ENCODE peak calls at places on chromosomes 16 and 17, in four cellular contexts. P is IMR-90, Q is mucosa of descending colon, E is Caco-2. S is an unnamed sample. For H3K9me3, the result is how much of the 10 kb centered on the place peaks cover.

GRCh38 chr16:81445926-81446317 is 1.3 kb downstream of the CMIP start:
- DNase-seq in P (no peak), Q (peak), E (no peak), S (no peak)

GRCh38 chr17:38885728-38886642 is 16.1 kb downstream of the LASP1 start:
- DNase-seq in P (peak), Q (no peak), E (no peak), S (no peak)

GRCh38 chr17:17738901-17739300 is 57.6 kb downstream of the RAI1 start:
- DNase-seq in P (no peak), Q (peak), E (no peak), S (no peak)

GRCh38 chr17:81479175-81479574 is 33.4 kb downstream of the ACTG1 start:
- DNase-seq in P (no peak), Q (no peak), E (no peak), S (no peak)

GRCh38 chr17:44757045-44757917 is 1.5 kb upstream of the ADAM11 start:
- DNase-seq in P (no peak), Q (no peak), E (no peak), S (no peak)

GRCh38 chr17:56451629-56452028 is 141.9 kb upstream of the NOG start:
- DNase-seq in P (peak), Q (no peak), E (no peak), S (no peak)

GRCh38 chr17:19317359-19318095 is 45.0 kb downstream of the B9D1 start:
- DNase-seq in P (peak), Q (peak), E (no peak), S (no peak)

GRCh38 chr16:861446-861845 is 60.9 kb upstream of the GNG13 start:
- DNase-seq in P (no peak), Q (no peak), E (no peak), S (no peak)

GRCh38 chr17:48738803-48739526 is 10.4 kb upstream of the HOXB13 start:
- DNase-seq in P (no peak), Q (no peak), E (no peak), S (no peak)

GRCh38 chr16:46482895-46483294 is 138.3 kb downstream of the SHCBP1 start:
- DNase-seq in P (no peak), Q (no peak), E (no peak), S (no peak)

GRCh38 chr17:66540131-66540781 is 237.8 kb downstream of the PRKCA start:
- DNase-seq in P (peak), Q (peak), E (no peak), S (no peak)

GRCh38 chr16:588889-589657 is 793 bp upstream of the RAB40C start:
- DNase-seq in P (peak), Q (peak), E (peak), S (peak)

GRCh38 chr17:43803758-43804157 is 23.5 kb downstream of the CFAP97D1 start:
- DNase-seq in P (peak), Q (no peak), E (no peak), S (no peak)

GRCh38 chr17:16322636-16323035 is 30.6 kb downstream of the CENPV start:
- DNase-seq in P (peak), Q (no peak), E (no peak), S (no peak)

GRCh38 chr16:27449434-27450188 is 47.6 kb downstream of the IL21R start:
- DNase-seq in P (no peak), Q (peak), E (no peak), S (peak)

GRCh38 chr16:24309222-24309905 is 53.2 kb downstream of the CACNG3 start:
- DNase-seq in P (peak), Q (no peak), E (no peak), S (no peak)

GRCh38 chr16:87060026-87060986 is 256.9 kb downstream of the C16orf95 start:
- DNase-seq in P (peak), Q (no peak), E (no peak), S (no peak)

GRCh38 chr17:79933863-79934652 is 94.8 kb upstream of the CBX4 start:
- DNase-seq in P (peak), Q (peak), E (no peak), S (no peak)

GRCh38 chr16:65845466-65846209 is 520.9 kb upstream of the CDH5 start:
- DNase-seq in P (peak), Q (no peak), E (no peak), S (no peak)

GRCh38 chr17:16121915-16122314 is 93.4 kb downstream of the NCOR1 start:
- DNase-seq in P (peak), Q (no peak), E (no peak), S (no peak)

GRCh38 chr17:65463242-65463641 is 98.2 kb downstream of the AXIN2 start:
- DNase-seq in P (peak), Q (no peak), E (no peak), S (no peak)

GRCh38 chr16:4869147-4869790 is 22.0 kb downstream of the UBN1 start:
- DNase-seq in P (no peak), Q (no peak), E (no peak), S (no peak)
- H3K9me3 ChIP-seq in P (under half), Q (under half), E (under half), S (under half)

GRCh38 chr17:14779236-14779635 is 478.4 kb downstream of the HS3ST3B1 start:
- DNase-seq in P (no peak), Q (no peak), E (no peak), S (no peak)

GRCh38 chr17:14776791-14777190 is 475.9 kb downstream of the HS3ST3B1 start:
- DNase-seq in P (peak), Q (no peak), E (no peak), S (no peak)

GRCh38 chr17:14781123-14781522 is 480.2 kb downstream of the HS3ST3B1 start:
- DNase-seq in P (no peak), Q (no peak), E (no peak), S (no peak)

GRCh38 chr17:14775761-14776492 is 475.0 kb downstream of the HS3ST3B1 start:
- DNase-seq in P (no peak), Q (no peak), E (no peak), S (no peak)

GRCh38 chr17:14780116-14780515 is 479.2 kb downstream of the HS3ST3B1 start:
- DNase-seq in P (no peak), Q (no peak), E (no peak), S (no peak)
- H3K9me3 ChIP-seq in P (under half), Q (under half), E (under half), S (under half)

GRCh38 chr17:22138861-22139469 is 446.6 kb downstream of the KCNJ18 start:
- DNase-seq in P (no peak), Q (no peak), E (no peak), S (no peak)
- H3K9me3 ChIP-seq in P (under half), Q (under half), E (under half), S (under half)

GRCh38 chr16:35409503-35409902 is 1950.1 kb downstream of the TP53TG3F start:
- DNase-seq in P (no peak), Q (no peak), E (no peak), S (no peak)

GRCh38 chr16:35399133-35399532 is 1939.7 kb downstream of the TP53TG3F start:
- DNase-seq in P (no peak), Q (no peak), E (no peak), S (no peak)

GRCh38 chr16:35405547-35405946 is 1946.1 kb downstream of the TP53TG3F start:
- DNase-seq in P (no peak), Q (no peak), E (no peak), S (no peak)

DNA sequence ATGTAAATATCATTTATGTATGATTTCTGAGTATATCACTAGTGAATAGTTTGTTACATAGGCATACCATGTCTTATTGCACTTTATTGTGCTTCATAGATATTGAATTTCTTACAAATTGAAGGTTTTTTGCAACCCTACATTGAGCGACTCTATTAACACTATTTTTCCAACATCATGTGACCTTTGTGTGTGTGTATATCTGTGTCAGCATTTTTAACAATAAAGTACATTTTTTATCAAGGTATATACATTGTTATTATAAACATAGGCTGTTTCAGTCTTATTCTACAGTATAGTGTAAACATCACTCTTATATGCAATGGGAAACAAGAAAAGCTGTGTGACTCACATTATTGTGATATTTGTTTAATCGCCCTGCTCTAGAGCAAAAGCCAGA is 1944.9 kb downstream of the TP53TG3F start:
- DNase-seq in P (no peak), Q (no peak), E (no peak), S (no peak)
- H3K9me3 ChIP-seq in P (under half), Q (under half), E (under half), S (under half)

GRCh38 chr16:78794581-78795300 is 695.3 kb downstream of the WWOX start:
- DNase-seq in P (no peak), Q (no peak), E (no peak), S (no peak)
- H3K9me3 ChIP-seq in P (under half), Q (under half), E (under half), S (under half)

GRCh38 chr16:35911899-35912298 is 2452.5 kb downstream of the TP53TG3F start:
- DNase-seq in P (no peak), Q (no peak), E (no peak), S (no peak)

GRCh38 chr16:35908152-35908551 is 2448.7 kb downstream of the TP53TG3F start:
- DNase-seq in P (no peak), Q (no peak), E (no peak), S (no peak)

GRCh38 chr16:35910409-35910808 is 2451.0 kb downstream of the TP53TG3F start:
- DNase-seq in P (no peak), Q (no peak), E (no peak), S (no peak)

GRCh38 chr16:35908942-35909341 is 2449.5 kb downstream of the TP53TG3F start:
- DNase-seq in P (no peak), Q (no peak), E (no peak), S (no peak)

GRCh38 chr16:35909351-35909954 is 2450.0 kb downstream of the TP53TG3F start:
- DNase-seq in P (no peak), Q (no peak), E (no peak), S (no peak)
- H3K9me3 ChIP-seq in P (under half), Q (half or more), E (under half), S (under half)

GRCh38 chr17:31931781-31932180 is 5.0 kb upstream of the SUZ12 start:
- DNase-seq in P (peak), Q (no peak), E (no peak), S (no peak)
- H3K9me3 ChIP-seq in P (under half), Q (under half), E (under half), S (under half)

GRCh38 chr16:88881090-88881580 is 14.7 kb upstream of the PABPN1L start:
- DNase-seq in P (no peak), Q (peak), E (no peak), S (no peak)
- H3K9me3 ChIP-seq in P (under half), Q (under half), E (under half), S (under half)

S was measured in T-helper 17 cell.